ENCODE peak calls at places on chromosomes 7 and 10, in seven cellular contexts. S is BE2C, V is sigmoid colon, T is astrocyte of the cerebellum, C is fibroblast of mammary gland, G is fibroblast of villous mesenchyme, U is kidney epithelial cell. P is an unnamed sample.

GRCh38 chr7:32500922-32501341 is 5.6 kb downstream of the AVL9 start:
- DNase-seq in V (no peak), T (no peak), S (no peak), U (no peak), G (peak; percentile 49), C (peak; percentile 78), P (no peak)

GRCh38 chr10:35870665-35871310 is 228.7 kb upstream of the FZD8 start:
- DNase-seq in G (no peak), C (no peak), T (no peak), U (no peak), V (no peak), S (no peak), P (no peak)

GRCh38 chr7:143363011-143363937 is 761 bp upstream of the FAM131B start:
- DNase-seq in T (no peak), C (no peak), V (no peak), G (no peak), U (no peak), S (no peak), P (no peak)

GRCh38 chr7:47383696-47384445 is 198.0 kb downstream of the TNS3 start:
- DNase-seq in V (peak; percentile 39), G (no peak), T (no peak), S (no peak), C (no peak), U (no peak), P (no peak)

GRCh38 chr10:73060738-73061635 is 35.7 kb downstream of the P4HA1 start:
- DNase-seq in S (no peak), V (no peak), C (peak; percentile 43), G (peak; percentile 38), U (no peak), T (no peak), P (no peak)

GRCh38 chr10:63554666-63555065 is 33.5 kb downstream of the REEP3 start:
- DNase-seq in G (peak; percentile 81), U (peak; percentile 84), V (no peak), C (peak; percentile 93), T (peak; percentile 96), S (no peak), P (peak; percentile 32)

GRCh38 chr10:30456262-30456661 is 22.3 kb downstream of the MAP3K8 start:
- DNase-seq in T (no peak), V (no peak), U (no peak), C (no peak), S (no peak), G (no peak), P (no peak)

GRCh38 chr10:86329093-86329710 is 37.4 kb downstream of the GRID1 start:
- DNase-seq in T (no peak), G (no peak), S (no peak), V (peak; percentile 53), C (no peak), U (no peak), P (no peak)

GRCh38 chr10:92846819-92847184 is 1.5 kb upstream of the EXOC6 start:
- DNase-seq in S (no peak), G (no peak), V (no peak), C (no peak), T (no peak), U (no peak), P (no peak)

GRCh38 chr10:103660364-103661197 is 167.1 kb downstream of the NEURL1 start:
- DNase-seq in G (peak; percentile 51), C (peak; percentile 55), U (no peak), T (peak; percentile 44), V (peak; percentile 78), S (no peak), P (no peak)

GRCh38 chr7:55178292-55178862 is 159.6 kb downstream of the EGFR start:
- DNase-seq in V (no peak), S (no peak), C (no peak), T (no peak), U (no peak), G (no peak), P (no peak)

GRCh38 chr7:55178863-55179773 is 160.3 kb downstream of the EGFR start:
- DNase-seq in G (no peak), S (no peak), U (no peak), V (no peak), T (no peak), C (no peak), P (no peak)

GRCh38 chr7:55181774-55182173 is 163.0 kb downstream of the EGFR start:
- DNase-seq in T (no peak), C (no peak), S (no peak), G (no peak), U (no peak), V (no peak), P (no peak)

GRCh38 chr7:55179897-55180682 is 161.3 kb downstream of the EGFR start:
- DNase-seq in G (peak; percentile 20), U (no peak), S (peak; percentile 78), T (no peak), C (no peak), V (no peak), P (no peak)

GRCh38 chr7:55180821-55181542 is 162.2 kb downstream of the EGFR start:
- DNase-seq in U (no peak), V (no peak), G (no peak), C (no peak), S (no peak), T (no peak), P (no peak)
- TF ChIP-seq CTCF in U (no peak), V (no peak), G (no peak), C (no peak), S (no peak), T (no peak), P (no peak)

GRCh38 chr10:94194256-94194655 is 168.5 kb downstream of the NOC3L start:
- DNase-seq in G (no peak), U (peak; percentile 52), S (peak; percentile 33), V (no peak), C (peak; percentile 80), T (no peak), P (no peak)
- TF ChIP-seq CTCF in G (no peak), U (peak; percentile 13), S (no peak), V (no peak), C (peak; percentile 20), T (peak; percentile 20), P (peak; percentile 11)

GRCh38 chr7:153188630-153189029 is 429.1 kb downstream of the ACTR3B start:
- DNase-seq in V (no peak), U (peak; percentile 14), T (no peak), S (no peak), C (no peak), G (no peak), P (no peak)

GRCh38 chr7:153190986-153191385 is 431.4 kb downstream of the ACTR3B start:
- DNase-seq in G (no peak), S (no peak), U (no peak), C (no peak), V (no peak), T (no peak), P (no peak)

GRCh38 chr7:153190452-153190851 is 430.9 kb downstream of the ACTR3B start:
- DNase-seq in G (no peak), S (peak; percentile 64), T (no peak), V (no peak), C (no peak), U (no peak), P (no peak)

GRCh38 chr7:153188161-153188560 is 428.6 kb downstream of the ACTR3B start:
- DNase-seq in C (no peak), T (no peak), G (no peak), S (no peak), V (no peak), U (no peak), P (no peak)

GRCh38 chr7:153185936-153186335 is 426.4 kb downstream of the ACTR3B start:
- DNase-seq in V (no peak), C (no peak), S (no peak), U (no peak), G (no peak), T (no peak), P (no peak)
- TF ChIP-seq CTCF in V (no peak), C (no peak), S (no peak), U (no peak), G (no peak), T (no peak), P (no peak)

DNA sequence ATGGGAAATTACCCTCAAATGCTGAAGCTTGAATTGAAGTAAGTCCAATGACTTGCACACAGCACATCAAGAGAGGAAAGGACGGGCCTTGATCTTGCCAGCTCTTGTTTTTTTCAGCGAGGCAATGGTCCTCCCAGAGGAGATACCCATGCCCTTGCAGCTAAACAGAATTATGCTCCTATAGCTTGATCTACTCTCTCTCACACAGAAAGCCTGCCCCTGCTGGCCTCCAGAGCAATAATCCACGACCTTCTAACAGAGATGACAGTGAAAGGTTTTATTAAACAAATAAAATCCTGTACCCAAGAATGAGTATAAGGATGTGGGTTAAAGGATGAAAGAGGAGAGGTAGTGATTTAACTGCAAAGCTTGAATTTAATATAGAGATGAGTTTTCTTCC is 268.0 kb downstream of the ADRA2A start:
- DNase-seq in U (no peak), S (peak; percentile 11), C (no peak), T (no peak), V (no peak), G (no peak), P (no peak)
- TF ChIP-seq CTCF in U (peak; percentile 13), S (peak; percentile 63), C (peak; percentile 4), T (no peak), V (no peak), G (no peak), P (peak; percentile 5)

GRCh38 chr10:105797234-105797890 is 1156.3 kb downstream of the SORCS3 start:
- DNase-seq in T (peak; percentile 8), S (no peak), U (peak; percentile 32), G (peak; percentile 11), C (peak; percentile 16), V (no peak), P (no peak)
- TF ChIP-seq CTCF in T (peak; percentile 35), S (peak; percentile 50), U (peak; percentile 58), G (peak; percentile 18), C (peak; percentile 20), V (no peak), P (no peak)

P was measured in AG09319.